ENCODE peak calls at places on chromosomes 2 and 18, in four cellular contexts. N is WTC11, S is A549, R is HepG2. O is an unnamed sample.

GRCh38 chr18:78069784-78070664 is 820.4 kb downstream of the GALR1 start:
- DNase-seq in N (no peak), S (no peak), R (no peak), O (no peak)

GRCh38 chr2:235658371-235659174 is 164.7 kb downstream of the AGAP1 start:
- DNase-seq in N (peak; percentile 34), S (no peak), R (no peak), O (no peak)

GRCh38 chr2:239298126-239298804 is 102.6 kb downstream of the HDAC4 start:
- DNase-seq in N (no peak), S (no peak), R (no peak), O (no peak)

GRCh38 chr2:39666489-39667141 is 898 bp downstream of the TMEM178A start:
- DNase-seq in N (no peak), S (peak; percentile 26), R (no peak), O (no peak)

GRCh38 chr2:27545348-27546141 is 37.3 kb upstream of the ZNF512 start:
- DNase-seq in N (no peak), S (no peak), R (no peak), O (no peak)

GRCh38 chr18:832085-832681 is 20.1 kb upstream of the YES1 start:
- DNase-seq in N (peak; percentile 70), S (no peak), R (peak; percentile 91), O (peak; percentile 77)

GRCh38 chr2:152518656-152519580 is 183.9 kb downstream of the FMNL2 start:
- DNase-seq in N (no peak), S (no peak), R (no peak), O (no peak)

GRCh38 chr2:71712179-71712818 is 258.9 kb downstream of the DYSF start:
- DNase-seq in N (no peak), S (no peak), R (no peak), O (no peak)

GRCh38 chr2:26978061-26978596 is 7.7 kb downstream of the MAPRE3 start:
- DNase-seq in N (no peak), S (no peak), R (no peak), O (peak; percentile 75)

GRCh38 chr2:177338177-177338721 is 54.3 kb upstream of the AGPS start:
- DNase-seq in N (no peak), S (no peak), R (peak; percentile 41), O (no peak)

GRCh38 chr18:41761329-41762028 is 193.6 kb upstream of the PIK3C3 start:
- DNase-seq in N (no peak), S (peak; percentile 8), R (no peak), O (no peak)

GRCh38 chr2:80351229-80351628 is 46.7 kb upstream of the LRRTM1 start:
- DNase-seq in N (no peak), S (no peak), R (no peak), O (no peak)
- TF ChIP-seq HMGXB4 in N (no peak), S (no peak), R (no peak), O (no peak)

DNA sequence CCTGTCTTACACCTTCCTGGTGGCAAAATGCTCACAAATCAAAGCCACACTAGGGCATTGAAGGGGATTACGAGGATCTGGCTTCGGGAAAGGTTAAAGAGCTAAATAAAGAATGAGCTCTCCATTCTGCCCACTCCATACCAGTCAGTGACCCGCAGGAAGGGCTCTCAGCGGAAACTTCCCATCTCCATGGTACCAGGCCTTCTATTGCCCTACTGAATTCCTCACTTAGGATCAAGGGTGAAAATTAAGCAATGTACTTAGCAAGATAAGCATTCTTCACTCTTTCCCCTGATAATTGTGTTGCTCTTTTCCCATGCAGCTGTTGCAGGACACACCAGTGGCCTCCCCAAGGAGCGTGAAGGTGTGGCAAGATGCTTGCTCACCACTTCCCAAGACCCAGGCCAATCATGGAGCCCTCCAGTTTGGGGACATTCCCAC is 75.6 kb upstream of the TTC39C start:
- DNase-seq in N (no peak), S (no peak), R (no peak), O (no peak)
- TF ChIP-seq HMGXB4 in N (no peak), S (no peak), R (no peak), O (no peak)

GRCh38 chr2:189783927-189784867 is at the start of the genes ORMDL1 and PMS1:
- DNase-seq in N (peak; percentile 93), S (peak; percentile 82), R (peak; percentile 93), O (peak; percentile 94)

GRCh38 chr2:189782221-189782671 is 1.9 kb downstream of the ORMDL1 start:
- DNase-seq in N (no peak), S (no peak), R (peak; percentile 74), O (no peak)

GRCh38 chr2:189783451-189783926 is 650 bp downstream of the ORMDL1 start:
- DNase-seq in N (no peak), S (no peak), R (peak; percentile 44), O (no peak)
- TF ChIP-seq HMGXB4 in N (no peak), S (no peak), R (no peak), O (no peak)

DNA sequence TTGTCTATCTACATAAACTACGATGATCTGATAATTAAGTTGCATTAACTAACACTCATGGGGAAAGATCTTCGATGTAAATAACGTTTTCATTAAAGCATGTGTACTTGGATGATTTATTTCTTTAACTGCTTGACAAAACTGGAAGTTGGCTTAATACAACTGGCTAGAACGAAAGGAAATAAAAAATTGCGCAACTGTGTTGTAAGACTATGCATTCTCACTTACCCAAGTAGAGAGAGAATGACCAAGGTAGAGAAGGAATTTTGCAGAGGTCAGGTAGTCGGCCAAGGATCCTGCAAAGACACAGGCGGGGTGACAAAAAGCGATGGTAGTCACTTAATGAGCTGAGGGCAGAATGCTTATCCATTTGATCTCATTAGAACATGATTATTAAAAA is 1.0 kb downstream of the SLC40A1 start:
- DNase-seq in N (no peak), S (no peak), R (no peak), O (no peak)
- TF ChIP-seq HMGXB4 in N (no peak), S (no peak), R (no peak), O (no peak)

GRCh38 chr2:168711091-168711490 is 91.3 kb upstream of the NOSTRIN start:
- DNase-seq in N (no peak), S (no peak), R (no peak), O (no peak)

GRCh38 chr2:168713325-168713724 is 89.1 kb upstream of the NOSTRIN start:
- DNase-seq in N (no peak), S (no peak), R (no peak), O (peak; percentile 30)

GRCh38 chr2:168715849-168716248 is 86.6 kb upstream of the NOSTRIN start:
- DNase-seq in N (no peak), S (no peak), R (no peak), O (no peak)

GRCh38 chr2:168708099-168708498 is 94.3 kb upstream of the NOSTRIN start:
- DNase-seq in N (no peak), S (no peak), R (no peak), O (no peak)

GRCh38 chr2:168712053-168712452 is 90.4 kb upstream of the NOSTRIN start:
- DNase-seq in N (no peak), S (no peak), R (no peak), O (peak; percentile 42)
- TF ChIP-seq HMGXB4 in N (no peak), S (no peak), R (no peak), O (no peak)